ENCODE peak calls at places on chromosome 17, in four cellular contexts. C, P, L and D are unnamed samples. For H3K9me3, the result is how much of the 10 kb centered on the place peaks cover.

GRCh38 chr17:12830692-12831363 is 41.5 kb downstream of the ARHGAP44 start:
- DNase-seq in C (no peak), P (no peak), L (no peak), D (no peak)

GRCh38 chr17:1649844-1650409 is at the start of gene RILP:
- DNase-seq in C (peak), P (no peak), L (peak), D (no peak)

GRCh38 chr17:50117202-50118040 is 12.5 kb downstream of the SAMD14 start:
- DNase-seq in C (peak), P (no peak), L (peak), D (no peak)

GRCh38 chr17:49928826-49929475 is 40.0 kb upstream of the DLX4 start:
- DNase-seq in C (no peak), P (no peak), L (no peak), D (no peak)

GRCh38 chr17:77556408-77557068 is 402.0 kb upstream of the TNRC6C start:
- DNase-seq in C (no peak), P (no peak), L (no peak), D (no peak)

GRCh38 chr17:11739848-11740247 is 141.6 kb downstream of the DNAH9 start:
- DNase-seq in C (no peak), P (no peak), L (no peak), D (no peak)

GRCh38 chr17:61594294-61594825 is 3.3 kb upstream of the NACA2 start:
- DNase-seq in C (no peak), P (no peak), L (no peak), D (no peak)

GRCh38 chr17:143785-144281 is 6.5 kb downstream of the SCGB1C2 start:
- DNase-seq in C (peak), P (peak), L (peak), D (peak)

GRCh38 chr17:82881900-82882714 is 42.3 kb upstream of the ZNF750 start:
- DNase-seq in C (no peak), P (no peak), L (no peak), D (no peak)

GRCh38 chr17:4407851-4408250 is 25.9 kb upstream of the SPNS3 start:
- DNase-seq in C (no peak), P (no peak), L (peak), D (peak)

GRCh38 chr17:9472094-9472493 is 103.5 kb downstream of the STX8 start:
- DNase-seq in C (no peak), P (no peak), L (no peak), D (no peak)

GRCh38 chr17:7113273-7114071 is 1.1 kb downstream of the ASGR2 start:
- DNase-seq in C (no peak), P (no peak), L (no peak), D (no peak)

GRCh38 chr17:40371261-40371929 is 6.9 kb upstream of the GJD3 start:
- DNase-seq in C (peak), P (no peak), L (no peak), D (no peak)

GRCh38 chr17:46976626-46977270 is 2.3 kb downstream of the RPRML start:
- DNase-seq in C (no peak), P (no peak), L (no peak), D (no peak)

GRCh38 chr17:77458202-77459017 is 317.6 kb downstream of the SEC14L1 start:
- DNase-seq in C (peak), P (no peak), L (no peak), D (no peak)

GRCh38 chr17:81066072-81066471 is 31.1 kb downstream of the BAIAP2 start:
- DNase-seq in C (no peak), P (no peak), L (no peak), D (no peak)

GRCh38 chr17:29129731-29130130 is 50.5 kb downstream of the MYO18A start:
- DNase-seq in C (no peak), P (no peak), L (no peak), D (no peak)

GRCh38 chr17:29131814-29132682 is 48.1 kb downstream of the MYO18A start:
- DNase-seq in C (no peak), P (peak), L (peak), D (peak)

GRCh38 chr17:29136998-29137730 is 43.0 kb downstream of the MYO18A start:
- DNase-seq in C (no peak), P (no peak), L (no peak), D (no peak)

GRCh38 chr17:29135464-29135863 is 44.7 kb downstream of the MYO18A start:
- DNase-seq in C (no peak), P (no peak), L (no peak), D (no peak)

GRCh38 chr17:29133146-29133713 is 47.0 kb downstream of the MYO18A start:
- DNase-seq in C (no peak), P (no peak), L (peak), D (peak)
- H3K4me3 ChIP-seq in C (no peak), P (no peak), L (no peak), D (no peak)

DNA sequence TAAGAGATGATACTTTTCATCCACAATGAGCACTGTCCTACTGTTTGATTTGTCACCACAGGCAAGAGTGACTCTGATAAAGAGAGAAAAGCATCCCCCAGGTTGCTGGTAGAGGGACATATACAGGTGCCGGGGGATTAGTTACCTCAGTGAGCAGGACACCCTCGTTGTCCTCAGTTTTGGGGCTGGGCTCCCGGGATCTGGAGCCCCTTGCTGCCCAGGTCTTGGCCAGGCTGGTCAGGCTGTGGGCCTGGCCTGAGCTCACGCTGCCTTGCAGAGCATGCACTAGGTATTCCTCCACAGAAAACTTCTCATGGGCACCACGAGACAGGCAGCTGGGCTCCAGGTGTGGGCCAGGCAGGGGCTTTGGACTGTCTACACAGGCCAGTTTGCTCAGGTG is 24.4 kb upstream of the SPATA32 start:
- DNase-seq in C (no peak), P (no peak), L (no peak), D (no peak)
- H3K9me3 ChIP-seq in C (under half), P (under half), L (under half), D (under half)

GRCh38 chr17:29587591-29587990 is 1.9 kb downstream of the GIT1 start:
- DNase-seq in C (no peak), P (no peak), L (no peak), D (no peak)

GRCh38 chr17:29583324-29584248 is 5.9 kb downstream of the GIT1 start:
- DNase-seq in C (no peak), P (no peak), L (no peak), D (no peak)

GRCh38 chr17:29584452-29585079 is 4.9 kb downstream of the GIT1 start:
- DNase-seq in C (no peak), P (no peak), L (no peak), D (no peak)

GRCh38 chr17:29586676-29587469 is 2.6 kb downstream of the GIT1 start:
- DNase-seq in C (no peak), P (no peak), L (no peak), D (no peak)

GRCh38 chr17:29585080-29585751 is 4.2 kb downstream of the GIT1 start:
- DNase-seq in C (peak), P (no peak), L (peak), D (no peak)
- H3K4me3 ChIP-seq in C (no peak), P (no peak), L (no peak), D (no peak)

DNA sequence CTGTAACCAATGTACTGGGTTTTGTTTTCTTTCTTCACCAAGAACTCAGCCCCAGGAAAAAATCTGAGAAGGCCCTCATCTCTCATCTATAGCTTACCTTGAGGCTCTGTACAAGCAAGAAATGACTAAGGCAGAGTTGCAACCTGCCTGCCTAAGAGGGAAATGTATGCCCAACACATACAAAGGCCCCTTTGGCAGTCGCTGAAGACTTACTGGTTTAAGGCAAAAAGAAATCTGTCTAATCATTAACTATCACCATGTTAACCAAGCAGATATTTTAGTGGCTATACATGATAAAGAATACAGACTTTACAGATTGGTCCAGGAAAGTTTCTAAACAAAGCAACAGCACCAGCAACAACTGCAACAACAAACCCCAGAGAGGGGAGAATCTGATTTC is 14.2 kb downstream of the ZNF624 start:
- DNase-seq in C (no peak), P (no peak), L (no peak), D (no peak)
- H3K9me3 ChIP-seq in C (under half), P (under half), L (under half), D (under half)

GRCh38 chr17:51153210-51154072 is at the start of gene NME1:
- DNase-seq in C (peak), P (peak), L (peak), D (peak)

GRCh38 chr17:51152766-51153209 is 571 bp upstream of the NME1 start:
- DNase-seq in C (no peak), P (no peak), L (peak), D (no peak)

GRCh38 chr17:51150932-51151331 is 2.4 kb upstream of the NME1 start:
- DNase-seq in C (no peak), P (no peak), L (no peak), D (no peak)

GRCh38 chr17:51154176-51154575 is 817 bp downstream of the NME1 start:
- DNase-seq in C (no peak), P (no peak), L (peak), D (no peak)

GRCh38 chr17:51155416-51155815 is 2.1 kb downstream of the NME1 start:
- DNase-seq in C (no peak), P (no peak), L (no peak), D (no peak)
- H3K4me3 ChIP-seq in C (no peak), P (no peak), L (no peak), D (peak)